ENCODE peak calls at places on chromosomes 11 and 22, in seven cellular contexts. One of them, this sample, is unnamed.

GRCh38 chr22:49052560-49052959 is 775.1 kb downstream of the BRD1 start:
- DNase-seq in AG09319: no peak
- DNase-seq in GM12865: no peak
- DNase-seq in stomach: no peak
- DNase-seq in PC-3: no peak
- DNase-seq in endothelial cell: no peak
- DNase-seq in pancreas: no peak
- DNase-seq in this sample: no peak

GRCh38 chr11:93024376-93024775 is 54.9 kb downstream of the MTNR1B start:
- DNase-seq in endothelial cell: no peak
- DNase-seq in pancreas: no peak
- DNase-seq in stomach: no peak
- DNase-seq in AG09319: no peak
- DNase-seq in GM12865: no peak
- DNase-seq in PC-3: no peak
- DNase-seq in this sample: no peak

GRCh38 chr22:46070722-46071450 is 79.4 kb upstream of the PPARA start:
- DNase-seq in endothelial cell: no peak
- DNase-seq in pancreas: no peak
- DNase-seq in stomach: peak
- DNase-seq in PC-3: peak
- DNase-seq in GM12865: peak
- DNase-seq in AG09319: no peak
- DNase-seq in this sample: no peak

GRCh38 chr11:9399466-9399865 is 15.0 kb downstream of the IPO7 start:
- DNase-seq in endothelial cell: no peak
- DNase-seq in pancreas: no peak
- DNase-seq in GM12865: no peak
- DNase-seq in AG09319: no peak
- DNase-seq in PC-3: no peak
- DNase-seq in stomach: no peak
- DNase-seq in this sample: no peak

GRCh38 chr11:118868659-118869058 is 15.0 kb upstream of the CXCR5 start:
- DNase-seq in endothelial cell: no peak
- DNase-seq in GM12865: no peak
- DNase-seq in stomach: no peak
- DNase-seq in AG09319: no peak
- DNase-seq in PC-3: no peak
- DNase-seq in pancreas: no peak
- DNase-seq in this sample: no peak

GRCh38 chr11:9757809-9758675 is 94.2 kb downstream of the SWAP70 start:
- DNase-seq in PC-3: peak
- DNase-seq in stomach: peak
- DNase-seq in pancreas: peak
- DNase-seq in endothelial cell: peak
- DNase-seq in GM12865: peak
- DNase-seq in AG09319: no peak
- DNase-seq in this sample: peak

GRCh38 chr22:49922484-49922883 is 4.0 kb downstream of the CRELD2 start:
- DNase-seq in stomach: no peak
- DNase-seq in GM12865: no peak
- DNase-seq in AG09319: no peak
- DNase-seq in endothelial cell: no peak
- DNase-seq in pancreas: no peak
- DNase-seq in PC-3: no peak
- DNase-seq in this sample: no peak

GRCh38 chr11:6650980-6651379 is 4.6 kb downstream of the DCHS1 start:
- DNase-seq in AG09319: no peak
- DNase-seq in pancreas: no peak
- DNase-seq in PC-3: peak
- DNase-seq in endothelial cell: no peak
- DNase-seq in GM12865: no peak
- DNase-seq in stomach: no peak
- DNase-seq in this sample: no peak

GRCh38 chr22:46074771-46075551 is 75.4 kb upstream of the PPARA start:
- DNase-seq in PC-3: no peak
- DNase-seq in endothelial cell: no peak
- DNase-seq in GM12865: no peak
- DNase-seq in stomach: peak
- DNase-seq in pancreas: no peak
- DNase-seq in AG09319: no peak
- DNase-seq in this sample: no peak

GRCh38 chr22:49350441-49351121 is 477.1 kb downstream of the BRD1 start:
- DNase-seq in pancreas: no peak
- DNase-seq in AG09319: no peak
- DNase-seq in stomach: no peak
- DNase-seq in GM12865: no peak
- DNase-seq in endothelial cell: no peak
- DNase-seq in PC-3: no peak
- DNase-seq in this sample: no peak

GRCh38 chr11:117831661-117832415 is 7.3 kb upstream of the FXYD2 start:
- DNase-seq in stomach: peak
- DNase-seq in GM12865: no peak
- DNase-seq in AG09319: no peak
- DNase-seq in endothelial cell: no peak
- DNase-seq in PC-3: no peak
- DNase-seq in pancreas: peak
- DNase-seq in this sample: no peak

GRCh38 chr11:765025-765801 is 12.1 kb downstream of the GATD1 start:
- DNase-seq in pancreas: no peak
- DNase-seq in stomach: peak
- DNase-seq in GM12865: peak
- DNase-seq in PC-3: peak
- DNase-seq in AG09319: no peak
- DNase-seq in endothelial cell: peak
- DNase-seq in this sample: peak

GRCh38 chr11:3865388-3866193 is 10.1 kb downstream of the STIM1 start:
- DNase-seq in stomach: no peak
- DNase-seq in GM12865: peak
- DNase-seq in PC-3: peak
- DNase-seq in AG09319: no peak
- DNase-seq in pancreas: no peak
- DNase-seq in endothelial cell: no peak
- DNase-seq in this sample: no peak

GRCh38 chr11:111302298-111302697 is 4.0 kb downstream of the POU2AF3 start:
- DNase-seq in AG09319: no peak
- DNase-seq in stomach: peak
- DNase-seq in pancreas: no peak
- DNase-seq in endothelial cell: no peak
- DNase-seq in GM12865: no peak
- DNase-seq in PC-3: no peak
- DNase-seq in this sample: no peak

DNA sequence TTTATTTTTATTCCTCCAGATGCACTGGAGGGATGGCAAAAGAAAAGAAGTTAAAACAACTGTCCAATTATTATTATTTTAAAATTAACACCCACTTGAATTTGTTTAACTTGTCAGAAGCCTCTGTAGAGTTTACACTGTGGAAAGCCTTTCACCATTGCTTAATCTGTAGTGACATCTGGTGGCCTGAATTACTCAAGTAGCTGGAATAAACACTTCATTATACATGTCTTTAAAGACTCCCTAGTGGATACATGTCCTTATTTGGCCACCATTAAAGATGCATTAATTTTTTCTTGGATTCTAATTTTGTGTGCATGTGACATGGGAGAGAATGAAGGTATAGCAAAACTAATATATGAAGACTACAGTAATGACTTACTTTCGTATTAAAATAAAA is 1496.5 kb downstream of the FAM181B start:
- DNase-seq in pancreas: no peak
- DNase-seq in AG09319: no peak
- DNase-seq in endothelial cell: peak
- DNase-seq in PC-3: peak
- DNase-seq in stomach: no peak
- DNase-seq in GM12865: peak
- DNase-seq in this sample: no peak
- TF ChIP-seq CTCF in pancreas: no peak
- TF ChIP-seq CTCF in AG09319: no peak
- TF ChIP-seq CTCF in endothelial cell: peak
- TF ChIP-seq CTCF in PC-3: peak
- TF ChIP-seq CTCF in stomach: no peak
- TF ChIP-seq CTCF in GM12865: peak
- TF ChIP-seq CTCF in this sample: peak

GRCh38 chr11:94585375-94585774 is 18.2 kb downstream of the PIWIL4 start:
- DNase-seq in stomach: no peak
- DNase-seq in GM12865: no peak
- DNase-seq in endothelial cell: no peak
- DNase-seq in PC-3: no peak
- DNase-seq in pancreas: no peak
- DNase-seq in AG09319: no peak
- DNase-seq in this sample: no peak
- TF ChIP-seq CTCF in stomach: no peak
- TF ChIP-seq CTCF in GM12865: no peak
- TF ChIP-seq CTCF in endothelial cell: no peak
- TF ChIP-seq CTCF in PC-3: no peak
- TF ChIP-seq CTCF in pancreas: no peak
- TF ChIP-seq CTCF in AG09319: no peak
- TF ChIP-seq CTCF in this sample: no peak

GRCh38 chr22:18068381-18068988 is 9.3 kb upstream of the PEX26 start:
- DNase-seq in endothelial cell: no peak
- DNase-seq in stomach: no peak
- DNase-seq in PC-3: no peak
- DNase-seq in pancreas: no peak
- DNase-seq in GM12865: no peak
- DNase-seq in AG09319: no peak
- DNase-seq in this sample: no peak

GRCh38 chr22:18068991-18069390 is 8.8 kb upstream of the PEX26 start:
- DNase-seq in stomach: no peak
- DNase-seq in PC-3: no peak
- DNase-seq in AG09319: no peak
- DNase-seq in pancreas: no peak
- DNase-seq in GM12865: no peak
- DNase-seq in endothelial cell: no peak
- DNase-seq in this sample: no peak

GRCh38 chr22:18071968-18072310 is 5.9 kb upstream of the PEX26 start:
- DNase-seq in endothelial cell: no peak
- DNase-seq in GM12865: no peak
- DNase-seq in pancreas: no peak
- DNase-seq in AG09319: no peak
- DNase-seq in PC-3: no peak
- DNase-seq in stomach: no peak
- DNase-seq in this sample: no peak

GRCh38 chr22:18070041-18070440 is 7.7 kb upstream of the PEX26 start:
- DNase-seq in AG09319: no peak
- DNase-seq in pancreas: no peak
- DNase-seq in endothelial cell: no peak
- DNase-seq in PC-3: no peak
- DNase-seq in GM12865: no peak
- DNase-seq in stomach: no peak
- DNase-seq in this sample: no peak

GRCh38 chr22:18070556-18071306 is 7.1 kb upstream of the PEX26 start:
- DNase-seq in PC-3: peak
- DNase-seq in endothelial cell: no peak
- DNase-seq in stomach: no peak
- DNase-seq in AG09319: no peak
- DNase-seq in pancreas: no peak
- DNase-seq in GM12865: no peak
- DNase-seq in this sample: no peak
- TF ChIP-seq CTCF in PC-3: peak
- TF ChIP-seq CTCF in endothelial cell: peak
- TF ChIP-seq CTCF in stomach: no peak
- TF ChIP-seq CTCF in AG09319: peak
- TF ChIP-seq CTCF in pancreas: no peak
- TF ChIP-seq CTCF in GM12865: peak
- TF ChIP-seq CTCF in this sample: peak

GRCh38 chr22:47120399-47120798 is 357.9 kb downstream of the TBC1D22A start:
- DNase-seq in PC-3: no peak
- DNase-seq in pancreas: no peak
- DNase-seq in AG09319: no peak
- DNase-seq in GM12865: no peak
- DNase-seq in stomach: no peak
- DNase-seq in endothelial cell: no peak
- DNase-seq in this sample: no peak
- TF ChIP-seq CTCF in PC-3: no peak
- TF ChIP-seq CTCF in pancreas: no peak
- TF ChIP-seq CTCF in AG09319: no peak
- TF ChIP-seq CTCF in GM12865: no peak
- TF ChIP-seq CTCF in stomach: no peak
- TF ChIP-seq CTCF in endothelial cell: no peak
- TF ChIP-seq CTCF in this sample: no peak

GRCh38 chr11:60607483-60607882 is 91.9 kb upstream of the MS4A8 start:
- DNase-seq in AG09319: no peak
- DNase-seq in endothelial cell: no peak
- DNase-seq in GM12865: no peak
- DNase-seq in PC-3: no peak
- DNase-seq in stomach: no peak
- DNase-seq in pancreas: no peak
- DNase-seq in this sample: no peak
- TF ChIP-seq CTCF in AG09319: no peak
- TF ChIP-seq CTCF in endothelial cell: peak
- TF ChIP-seq CTCF in GM12865: peak
- TF ChIP-seq CTCF in PC-3: no peak
- TF ChIP-seq CTCF in stomach: no peak
- TF ChIP-seq CTCF in pancreas: peak
- TF ChIP-seq CTCF in this sample: no peak

DNA sequence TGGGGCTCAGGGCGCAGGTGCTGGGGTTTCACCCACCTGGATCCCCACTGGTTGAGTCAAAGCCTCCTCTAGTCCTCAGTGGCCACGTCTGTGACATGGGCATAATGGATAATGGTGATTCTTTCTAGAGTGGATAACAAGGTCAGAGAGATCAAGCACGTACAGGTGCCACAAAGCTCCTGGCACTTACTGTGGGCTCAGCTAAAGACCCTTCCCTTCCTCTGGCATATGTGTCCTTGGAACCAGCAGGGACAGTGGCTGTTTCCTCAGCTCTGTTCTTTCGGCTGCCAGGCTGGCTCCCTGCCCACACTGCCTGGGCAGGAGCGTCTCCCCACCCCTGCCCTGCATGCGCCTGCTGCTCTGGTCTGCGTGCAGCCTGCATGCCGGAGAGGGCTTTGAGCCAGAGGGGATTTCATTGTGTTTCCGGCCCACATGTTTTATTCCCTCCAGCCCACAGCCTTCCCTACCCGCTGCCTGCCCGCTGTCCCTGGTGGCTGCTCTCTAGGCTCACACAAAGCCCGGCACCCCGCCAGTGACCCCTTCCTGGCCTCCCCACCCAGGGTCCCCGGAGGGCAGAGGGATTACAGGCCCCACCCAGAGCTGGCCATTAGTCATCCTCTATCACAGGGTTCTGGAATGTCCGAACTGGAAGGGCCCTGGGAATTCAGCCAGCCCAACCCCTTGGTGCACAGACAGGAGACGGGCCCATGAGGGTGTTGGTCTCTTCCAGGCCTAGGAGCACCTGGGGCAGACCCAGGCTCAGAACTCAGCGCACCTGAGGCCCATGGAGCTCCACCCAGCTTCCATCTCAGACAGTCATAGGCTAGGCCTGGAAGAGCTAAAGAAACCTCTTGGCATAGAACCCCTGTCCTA is 55.3 kb upstream of the GCAT start:
- DNase-seq in endothelial cell: no peak
- DNase-seq in PC-3: peak
- DNase-seq in stomach: peak
- DNase-seq in pancreas: peak
- DNase-seq in GM12865: no peak
- DNase-seq in AG09319: peak
- DNase-seq in this sample: no peak
- TF ChIP-seq CTCF in endothelial cell: no peak
- TF ChIP-seq CTCF in PC-3: no peak
- TF ChIP-seq CTCF in stomach: no peak
- TF ChIP-seq CTCF in pancreas: no peak
- TF ChIP-seq CTCF in GM12865: no peak
- TF ChIP-seq CTCF in AG09319: peak
- TF ChIP-seq CTCF in this sample: no peak

This sample was measured in GM13976.